ENCODE peak calls at places on chromosomes 7 and 10, in eight cellular contexts. F is coronary artery, S is foreskin fibroblast, A is fibroblast of lung, T is heart left ventricle, U is NB4, N is left ventricle myocardium inferior, E is cardiac muscle cell. Q is an unnamed sample.

GRCh38 chr10:3774018-3774813 is 10.8 kb downstream of the KLF6 start:
- DNase-seq in F (peak; percentile 73), S (no peak), A (peak; percentile 70), T (no peak), U (no peak), N (no peak), E (no peak), Q (no peak)

GRCh38 chr7:45086348-45087065 is 2.3 kb downstream of the NACAD start:
- DNase-seq in F (no peak), S (no peak), A (no peak), T (no peak), U (no peak), N (no peak), E (no peak), Q (no peak)

GRCh38 chr10:128861018-128861565 is 605.9 kb upstream of the MGMT start:
- DNase-seq in F (peak; percentile 60), S (no peak), A (no peak), T (no peak), U (no peak), N (no peak), E (no peak), Q (no peak)

GRCh38 chr7:8724080-8724718 is 290.8 kb downstream of the NXPH1 start:
- DNase-seq in F (no peak), S (no peak), A (no peak), T (no peak), U (peak; percentile 68), N (no peak), E (peak; percentile 86), Q (peak; percentile 0)

GRCh38 chr7:3000566-3000965 is 43.1 kb downstream of the CARD11 start:
- DNase-seq in F (peak; percentile 19), S (no peak), A (no peak), T (no peak), U (no peak), N (no peak), E (no peak), Q (no peak)

GRCh38 chr7:117250801-117251200 is 72.1 kb downstream of the WNT2 start:
- DNase-seq in F (no peak), S (peak; percentile 38), A (no peak), T (no peak), U (no peak), N (no peak), E (no peak), Q (no peak)

GRCh38 chr7:6375346-6376101 is 72.2 kb downstream of the DAGLB start:
- DNase-seq in F (no peak), S (no peak), A (peak; percentile 52), T (no peak), U (peak; percentile 63), N (no peak), E (no peak), Q (no peak)

GRCh38 chr10:44731271-44731670 is 179.9 kb upstream of the TMEM72 start:
- DNase-seq in F (no peak), S (no peak), A (no peak), T (no peak), U (no peak), N (no peak), E (no peak), Q (no peak)

GRCh38 chr7:55163733-55164132 is 144.9 kb downstream of the EGFR start:
- DNase-seq in F (no peak), S (no peak), A (no peak), T (no peak), U (no peak), N (no peak), E (peak; percentile 14), Q (no peak)

GRCh38 chr10:44978570-44979280 is at the start of gene DEPP1:
- DNase-seq in F (peak; percentile 91), S (peak; percentile 63), A (peak; percentile 89), T (peak; percentile 91), U (no peak), N (peak; percentile 92), E (peak; percentile 96), Q (peak; percentile 86)

GRCh38 chr10:6053816-6054581 is 8.2 kb downstream of the IL2RA start:
- DNase-seq in F (peak; percentile 74), S (no peak), A (no peak), T (peak; percentile 82), U (no peak), N (peak; percentile 53), E (no peak), Q (no peak)

GRCh38 chr7:2224934-2225333 is 7.8 kb downstream of the MAD1L1 start:
- DNase-seq in F (no peak), S (no peak), A (no peak), T (no peak), U (no peak), N (peak; percentile 30), E (no peak), Q (no peak)

GRCh38 chr10:48606530-48607355 is 1.9 kb upstream of the ARHGAP22 start:
- DNase-seq in F (peak; percentile 77), S (peak; percentile 100), A (peak; percentile 94), T (no peak), U (peak; percentile 98), N (no peak), E (no peak), Q (no peak)

GRCh38 chr7:38211486-38211885 is 33.4 kb downstream of the STARD3NL start:
- DNase-seq in F (no peak), S (no peak), A (no peak), T (no peak), U (no peak), N (no peak), E (no peak), Q (no peak)

GRCh38 chr10:58220769-58221448 is 46.8 kb downstream of the IPMK start:
- DNase-seq in F (no peak), S (peak; percentile 45), A (peak; percentile 39), T (no peak), U (no peak), N (no peak), E (no peak), Q (no peak)

GRCh38 chr7:20598479-20599419 is 16.7 kb upstream of the ABCB5 start:
- DNase-seq in F (no peak), S (peak; percentile 37), A (peak; percentile 81), T (no peak), U (peak; percentile 77), N (no peak), E (peak; percentile 64), Q (peak; percentile 58)
- TF ChIP-seq CTCF in F (peak; percentile 61), S (peak; percentile 65), A (peak; percentile 73), T (peak; percentile 84), U (peak; percentile 82), N (peak; percentile 85), E (peak; percentile 70), Q (peak; percentile 73)

GRCh38 chr7:134690016-134690415 is 43.4 kb downstream of the BPGM start:
- DNase-seq in F (no peak), S (peak; percentile 44), A (peak; percentile 85), T (no peak), U (peak; percentile 15), N (no peak), E (peak; percentile 46), Q (no peak)
- H3K4me3 ChIP-seq in F (peak overlapping the region; percentile 64), S (no peak overlapping the region), A (peak overlapping the region; percentile 26), T (peak overlapping the region; percentile 49), U (no peak overlapping the region), N (peak overlapping the region; percentile 50), E (no peak overlapping the region), Q (no peak overlapping the region)

DNA sequence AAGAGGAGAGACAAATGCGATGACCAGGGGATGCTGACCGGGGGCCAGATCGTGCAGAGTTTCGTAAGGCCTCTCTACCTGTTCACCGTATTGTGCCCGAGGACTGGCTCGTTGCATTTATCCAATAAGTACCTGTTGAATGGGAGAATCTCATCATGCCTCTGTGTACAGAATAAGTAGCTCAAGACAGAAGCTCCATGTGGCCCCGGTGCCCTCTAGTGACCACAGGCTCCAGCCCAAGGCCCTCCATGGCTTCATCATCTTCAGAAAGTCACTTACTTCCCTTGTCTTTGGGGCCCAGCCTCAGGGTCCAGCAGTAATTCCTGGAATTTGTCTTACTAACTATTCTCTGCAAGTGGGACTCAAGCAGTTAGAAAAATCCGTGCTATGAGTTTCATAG is 151.0 kb downstream of the CHN2 start:
- DNase-seq in F (no peak), S (no peak), A (peak; percentile 32), T (no peak), U (peak; percentile 29), N (peak; percentile 31), E (peak; percentile 63), Q (no peak)
- TF ChIP-seq CTCF in F (no peak), S (peak; percentile 2), A (no peak), T (peak; percentile 65), U (peak; percentile 20), N (peak; percentile 60), E (peak; percentile 57), Q (peak; percentile 47)

DNA sequence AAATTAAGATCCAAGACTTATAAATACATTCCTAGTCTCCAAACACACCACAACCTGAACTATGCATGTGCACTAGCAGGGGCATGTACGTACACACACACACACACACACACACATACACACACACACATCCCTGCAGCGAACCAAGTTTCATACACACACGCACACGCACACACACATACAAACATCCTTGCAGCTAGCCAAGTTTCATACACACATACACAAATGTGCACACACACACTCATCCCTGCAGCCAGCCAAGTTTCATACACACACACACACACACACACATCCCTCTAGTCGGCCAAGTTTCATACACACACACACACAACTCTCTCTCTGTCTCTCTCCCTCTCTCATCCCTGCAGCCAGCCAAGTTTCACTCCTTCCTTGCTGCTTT is 82.7 kb upstream of the WIPF3 start:
- DNase-seq in F (no peak), S (peak; percentile 1), A (peak; percentile 75), T (no peak), U (no peak), N (no peak), E (no peak), Q (peak; percentile 14)
- H3K4me3 ChIP-seq in F (no peak overlapping the region), S (no peak overlapping the region), A (no peak overlapping the region), T (no peak overlapping the region), U (no peak overlapping the region), N (no peak overlapping the region), E (no peak overlapping the region), Q (no peak overlapping the region)

DNA sequence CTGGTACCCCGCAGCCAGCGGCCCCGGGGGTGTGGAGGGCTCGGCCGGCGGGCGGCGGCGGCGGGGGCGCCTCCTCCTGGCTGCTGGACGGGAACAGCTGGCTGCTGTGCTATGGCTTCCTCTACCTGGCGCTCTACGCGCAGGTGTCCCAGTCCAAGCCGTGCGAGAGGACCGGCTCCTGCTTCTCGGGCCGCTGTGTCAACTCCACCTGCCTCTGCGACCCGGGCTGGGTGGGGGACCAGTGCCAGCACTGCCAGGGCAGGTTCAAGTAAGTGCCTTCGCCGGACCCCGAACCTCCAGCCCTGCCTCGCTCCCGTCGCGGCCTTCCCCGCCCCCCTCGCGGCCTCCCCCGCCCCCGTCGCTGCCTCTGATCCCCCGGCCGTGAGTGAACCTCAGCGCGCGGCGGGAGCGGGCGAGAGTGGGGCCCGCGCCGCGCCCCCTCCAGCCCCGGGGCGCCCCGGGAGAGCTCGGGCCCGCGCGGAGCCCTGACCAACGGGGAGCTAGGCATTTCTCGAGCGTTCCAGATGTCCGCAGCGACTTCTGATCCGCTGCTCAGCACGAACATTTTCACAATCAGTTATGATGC is 704 bp downstream of the ATRNL1 start:
- DNase-seq in F (no peak), S (peak; percentile 9), A (peak; percentile 11), T (peak; percentile 61), U (no peak), N (no peak), E (peak; percentile 23), Q (no peak)
- TF ChIP-seq CTCF in F (no peak), S (no peak), A (no peak), T (peak; percentile 38), U (no peak), N (no peak), E (peak; percentile 8), Q (peak; percentile 36)

Q was measured in retinal pigment epithelial cell.